ENCODE peak calls at places on chromosomes 13 and 19, in seven cellular contexts. S, O, X, K, L, I and A are unnamed samples.

GRCh38 chr19:49987159-49987698 is 26.3 kb upstream of the SIGLEC11 start:
- DNase-seq in I (peak; percentile 71), L (peak; percentile 81), O (peak; percentile 77), K (peak; percentile 93), S (no peak), X (no peak), A (peak; percentile 88)

GRCh38 chr19:858284-858683 is 1.2 kb upstream of the CFD start:
- DNase-seq in K (no peak), S (no peak), O (no peak), I (no peak), L (no peak), X (no peak), A (no peak)

GRCh38 chr13:75372517-75372916 is 109.5 kb downstream of the TBC1D4 start:
- DNase-seq in L (no peak), I (no peak), K (peak; percentile 32), S (no peak), O (no peak), X (peak; percentile 44), A (no peak)

GRCh38 chr13:113349491-113349890 is 14.4 kb downstream of the GRTP1 start:
- DNase-seq in L (no peak), S (no peak), K (no peak), X (no peak), O (no peak), I (no peak), A (no peak)

GRCh38 chr13:49323344-49323743 is 75.6 kb downstream of the CDADC1 start:
- DNase-seq in O (no peak), K (no peak), X (no peak), I (no peak), L (no peak), S (no peak), A (no peak)

GRCh38 chr19:49057636-49058234 is at the start of gene CGB7:
- DNase-seq in I (no peak), K (peak; percentile 87), X (peak; percentile 62), S (no peak), O (peak; percentile 48), L (no peak), A (peak; percentile 74)

GRCh38 chr13:98543380-98544104 is 33.4 kb downstream of the STK24 start:
- DNase-seq in I (no peak), O (no peak), X (no peak), K (no peak), L (no peak), S (no peak), A (no peak)

GRCh38 chr13:97574926-97575325 is 141.0 kb downstream of the RAP2A start:
- DNase-seq in I (no peak), L (no peak), S (peak; percentile 85), X (peak; percentile 60), O (no peak), K (peak; percentile 41), A (peak; percentile 28)

GRCh38 chr19:43639507-43640423 is at the start of gene CADM4:
- DNase-seq in L (no peak), S (peak; percentile 50), K (peak; percentile 89), X (peak; percentile 91), O (no peak), I (no peak), A (peak; percentile 38)

GRCh38 chr13:50692396-50692915 is 151.0 kb downstream of the DLEU7 start:
- DNase-seq in K (no peak), X (no peak), S (no peak), L (no peak), O (no peak), I (no peak), A (no peak)

GRCh38 chr13:42600943-42601342 is 27.0 kb downstream of the TNFSF11 start:
- DNase-seq in X (no peak), L (no peak), S (no peak), O (no peak), K (no peak), I (no peak), A (no peak)

GRCh38 chr13:30128095-30128494 is 179.3 kb downstream of the KATNAL1 start:
- DNase-seq in O (no peak), L (no peak), I (no peak), X (no peak), S (no peak), K (no peak), A (no peak)

GRCh38 chr13:47033216-47033615 is 136.4 kb upstream of the HTR2A start:
- DNase-seq in S (no peak), K (no peak), X (no peak), O (no peak), L (no peak), I (peak; percentile 11), A (no peak)

GRCh38 chr13:50969691-50970090 is 60.1 kb downstream of the RNASEH2B start:
- DNase-seq in S (peak; percentile 17), O (no peak), L (no peak), I (no peak), K (peak; percentile 68), X (peak; percentile 44), A (no peak)

GRCh38 chr19:55546822-55547614 is 1.7 kb upstream of the SBK3 start:
- DNase-seq in S (peak; percentile 41), L (no peak), O (no peak), I (peak; percentile 49), X (no peak), K (peak; percentile 33), A (no peak)

GRCh38 chr19:11169896-11170678 is 14.5 kb upstream of the SPC24 start:
- DNase-seq in K (no peak), X (no peak), L (no peak), S (no peak), O (no peak), I (no peak), A (no peak)

GRCh38 chr19:38543807-38544568 is 73.8 kb downstream of the MAP4K1 start:
- DNase-seq in S (peak; percentile 24), K (peak; percentile 76), X (no peak), L (peak; percentile 32), O (peak; percentile 22), I (peak; percentile 63), A (peak; percentile 54)

GRCh38 chr13:80436571-80437169 is 95.7 kb upstream of the SPRY2 start:
- DNase-seq in O (no peak), K (no peak), L (no peak), S (no peak), X (no peak), I (no peak), A (no peak)

GRCh38 chr13:42553098-42554046 is 20.6 kb upstream of the TNFSF11 start:
- DNase-seq in I (no peak), S (no peak), X (no peak), L (no peak), O (no peak), K (no peak), A (no peak)

GRCh38 chr13:38980628-38981078 is 10.0 kb downstream of the STOML3 start:
- DNase-seq in K (no peak), S (no peak), L (no peak), X (no peak), O (no peak), I (no peak), A (no peak)

GRCh38 chr13:95485518-95486144 is 66.9 kb upstream of the CLDN10 start:
- DNase-seq in O (no peak), L (no peak), S (no peak), I (no peak), X (no peak), K (no peak), A (no peak)

GRCh38 chr19:9487016-9487415 is 11.4 kb downstream of the ZNF560 start:
- DNase-seq in O (no peak), L (no peak), X (no peak), I (no peak), S (no peak), K (no peak), A (no peak)

GRCh38 chr13:103431880-103432279 is 365.7 kb upstream of the SLC10A2 start:
- DNase-seq in S (no peak), K (no peak), O (no peak), X (no peak), L (no peak), I (no peak), A (no peak)

GRCh38 chr13:65926750-65927171 is 1303.4 kb downstream of the PCDH9 start:
- DNase-seq in X (peak; percentile 46), K (peak; percentile 37), O (no peak), I (no peak), S (peak; percentile 10), L (no peak), A (no peak)

GRCh38 chr13:85298387-85298924 is 500.8 kb downstream of the SLITRK6 start:
- DNase-seq in I (no peak), X (no peak), K (no peak), O (no peak), L (no peak), S (no peak), A (no peak)